ENCODE peak calls at places on chromosomes 7 and 10, in eight cellular contexts. L, Z, B, J, G, A, Q and K are unnamed samples.

GRCh38 chr7:98745722-98746318 is 124.0 kb downstream of the TMEM130 start:
- DNase-seq in L (peak), Z (no peak), B (peak), J (peak), G (peak), A (no peak), Q (peak), K (peak)

GRCh38 chr10:67476201-67476600 is 219.8 kb downstream of the CTNNA3 start:
- DNase-seq in L (no peak), Z (no peak), B (no peak), J (no peak), G (no peak), A (no peak), Q (no peak), K (peak)

GRCh38 chr10:78514459-78514858 is 480.8 kb downstream of the RPS24 start:
- DNase-seq in L (no peak), Z (no peak), B (no peak), J (no peak), G (no peak), A (no peak), Q (no peak), K (no peak)

GRCh38 chr7:156906281-156906680 is 13.3 kb upstream of the LMBR1 start:
- DNase-seq in L (no peak), Z (no peak), B (no peak), J (no peak), G (no peak), A (no peak), Q (no peak), K (no peak)

GRCh38 chr7:75842836-75843446 is 29.3 kb upstream of the CCL24 start:
- DNase-seq in L (no peak), Z (peak), B (peak), J (peak), G (no peak), A (peak), Q (peak), K (peak)

GRCh38 chr7:44150466-44150832 is 9.3 kb upstream of the MYL7 start:
- DNase-seq in L (no peak), Z (no peak), B (peak), J (no peak), G (no peak), A (no peak), Q (no peak), K (no peak)

GRCh38 chr7:32516551-32517082 is 21.3 kb downstream of the AVL9 start:
- DNase-seq in L (peak), Z (no peak), B (no peak), J (peak), G (no peak), A (no peak), Q (no peak), K (no peak)

GRCh38 chr10:93954299-93954698 is 39.4 kb upstream of the PLCE1 start:
- DNase-seq in L (no peak), Z (no peak), B (no peak), J (no peak), G (no peak), A (no peak), Q (peak), K (no peak)

GRCh38 chr7:151838861-151839381 is 38.0 kb downstream of the PRKAG2 start:
- DNase-seq in L (peak), Z (no peak), B (peak), J (no peak), G (peak), A (no peak), Q (no peak), K (no peak)

GRCh38 chr7:34354906-34355305 is 303.1 kb upstream of the NPSR1 start:
- DNase-seq in L (no peak), Z (no peak), B (no peak), J (peak), G (no peak), A (no peak), Q (peak), K (no peak)

GRCh38 chr10:125868372-125868975 is 12.6 kb downstream of the DHX32 start:
- DNase-seq in L (peak), Z (no peak), B (peak), J (peak), G (no peak), A (peak), Q (peak), K (peak)

GRCh38 chr10:33612116-33612515 is 277.6 kb upstream of the NRP1 start:
- DNase-seq in L (no peak), Z (no peak), B (no peak), J (peak), G (no peak), A (no peak), Q (peak), K (no peak)

GRCh38 chr10:24724381-24725228 is 918 bp upstream of the ARHGAP21 start:
- DNase-seq in L (peak), Z (peak), B (peak), J (peak), G (peak), A (peak), Q (peak), K (peak)

GRCh38 chr7:91554893-91555292 is 290.7 kb downstream of the FZD1 start:
- DNase-seq in L (no peak), Z (no peak), B (no peak), J (no peak), G (no peak), A (no peak), Q (no peak), K (no peak)

GRCh38 chr10:30674796-30675195 is 45.2 kb upstream of the LYZL2 start:
- DNase-seq in L (no peak), Z (no peak), B (no peak), J (peak), G (no peak), A (no peak), Q (no peak), K (no peak)

GRCh38 chr10:30676319-30676718 is 46.8 kb upstream of the LYZL2 start:
- DNase-seq in L (no peak), Z (no peak), B (no peak), J (no peak), G (no peak), A (no peak), Q (no peak), K (no peak)

GRCh38 chr10:30671011-30671616 is 41.6 kb upstream of the LYZL2 start:
- DNase-seq in L (peak), Z (peak), B (peak), J (peak), G (no peak), A (peak), Q (peak), K (peak)
- TF ChIP-seq CTCF in L (peak), Z (peak), B (peak), J (peak), G (peak), A (peak), Q (peak), K (peak)

GRCh38 chr10:46220872-46221538 is 65.8 kb upstream of the ANTXRL start:
- DNase-seq in L (no peak), Z (no peak), B (no peak), J (no peak), G (no peak), A (no peak), Q (no peak), K (peak)
- TF ChIP-seq CTCF in L (no peak), Z (no peak), B (peak), J (peak), G (no peak), A (no peak), Q (peak), K (peak)

DNA sequence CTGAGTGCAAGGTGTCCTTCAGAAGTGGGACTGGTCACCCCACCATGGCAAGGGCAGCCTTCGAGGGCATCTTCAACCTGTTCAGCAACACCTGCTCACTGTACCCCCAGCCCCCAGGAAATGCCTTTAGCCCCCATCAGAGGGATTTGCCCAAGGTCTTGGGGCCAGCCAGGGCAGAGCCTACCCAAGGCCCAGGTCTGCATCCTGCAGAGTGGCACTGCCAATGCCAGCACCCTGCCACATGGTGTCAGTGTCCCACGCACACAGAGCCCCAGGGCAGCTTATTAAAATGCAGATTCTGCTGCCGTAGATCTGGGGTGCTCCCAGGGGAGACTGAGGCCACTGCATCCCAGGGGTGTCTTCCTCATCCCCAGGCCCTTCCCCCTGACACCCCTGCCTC is 106.2 kb upstream of the KCTD7 start:
- DNase-seq in L (no peak), Z (no peak), B (peak), J (no peak), G (no peak), A (no peak), Q (no peak), K (peak)
- TF ChIP-seq CTCF in L (no peak), Z (peak), B (peak), J (peak), G (no peak), A (peak), Q (peak), K (no peak)

GRCh38 chr10:129513312-129513711 is 46.3 kb downstream of the MGMT start:
- DNase-seq in L (no peak), Z (no peak), B (no peak), J (no peak), G (no peak), A (no peak), Q (no peak), K (no peak)
- TF ChIP-seq CTCF in L (no peak), Z (no peak), B (no peak), J (no peak), G (no peak), A (no peak), Q (peak), K (no peak)

DNA sequence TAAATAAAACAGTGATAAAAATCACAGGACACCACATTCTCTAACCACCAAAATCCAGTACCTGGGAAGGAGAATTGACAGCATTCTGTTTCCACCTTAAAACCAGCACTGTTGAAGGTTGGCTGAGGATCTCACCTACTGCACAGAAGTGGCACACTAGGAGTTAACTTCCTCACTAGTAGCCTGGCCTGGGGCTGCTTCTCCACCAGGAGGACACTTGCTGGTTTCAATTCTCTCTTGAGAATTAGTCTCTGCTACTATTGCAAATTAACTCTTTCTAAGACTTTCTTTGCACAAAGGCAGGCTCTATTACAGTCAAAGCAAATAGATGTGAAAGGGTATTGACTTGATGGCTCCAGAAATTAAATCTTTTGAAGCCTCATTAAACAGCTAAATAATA is 2.3 kb upstream of the CTTNBP2 start:
- DNase-seq in L (no peak), Z (no peak), B (no peak), J (no peak), G (no peak), A (no peak), Q (peak), K (no peak)
- TF ChIP-seq CTCF in L (no peak), Z (no peak), B (no peak), J (peak), G (no peak), A (peak), Q (no peak), K (peak)

DNA sequence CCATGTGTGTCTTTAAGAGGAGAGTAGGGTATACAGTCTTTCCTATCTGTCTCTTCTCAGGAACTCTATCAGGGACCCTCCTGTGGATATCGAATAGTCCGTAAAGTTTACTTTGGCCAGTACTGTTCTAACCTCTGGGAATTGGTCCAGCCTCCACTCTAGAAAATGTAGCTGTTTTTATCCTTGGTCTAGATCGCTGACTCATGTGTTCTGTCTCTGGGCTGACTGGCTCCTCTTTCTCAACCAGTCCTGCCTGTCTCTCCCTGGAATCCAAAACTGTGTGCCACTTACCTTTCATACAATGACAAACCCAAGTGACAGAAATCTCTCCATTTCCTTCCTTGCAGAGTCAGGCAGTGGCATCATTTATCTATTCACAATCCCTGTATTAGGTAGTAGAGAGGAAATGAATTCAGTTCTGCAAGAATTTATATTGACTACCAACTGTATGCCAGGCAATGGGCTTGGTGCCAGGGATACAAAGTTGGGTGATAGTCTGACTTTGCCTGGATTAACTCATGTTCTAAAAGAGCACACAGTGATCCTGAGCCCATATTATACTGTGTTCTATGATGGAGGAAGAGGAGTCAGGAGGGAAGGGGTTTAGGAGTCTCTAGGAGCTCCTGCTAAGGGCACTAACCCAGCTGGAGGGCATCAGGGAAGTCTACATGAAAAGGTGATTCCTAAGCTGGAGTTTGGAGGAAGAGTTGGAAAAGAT is 232.7 kb downstream of the LRMDA start:
- DNase-seq in L (no peak), Z (no peak), B (no peak), J (peak), G (no peak), A (no peak), Q (no peak), K (no peak)
- TF ChIP-seq CTCF in L (no peak), Z (no peak), B (no peak), J (no peak), G (no peak), A (no peak), Q (no peak), K (no peak)

DNA sequence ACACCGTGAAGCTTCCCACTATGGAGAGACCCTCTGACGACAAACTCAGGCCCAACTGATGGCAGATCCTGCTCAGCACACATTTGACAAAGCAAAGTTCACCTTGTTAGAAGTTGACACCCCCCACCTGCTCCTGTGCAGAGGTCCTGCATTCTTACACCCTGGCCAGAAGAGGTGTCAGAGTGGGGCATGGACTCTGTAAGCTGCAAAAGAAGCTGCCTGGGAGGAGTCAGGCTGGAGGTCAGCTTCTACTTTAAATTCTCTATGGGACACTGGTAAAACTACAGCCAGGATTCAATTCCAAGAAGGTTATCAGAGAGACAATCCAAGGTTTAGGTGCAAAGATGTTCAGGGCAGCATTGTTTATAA is 20.0 kb upstream of the TNS3 start:
- DNase-seq in L (no peak), Z (no peak), B (no peak), J (no peak), G (no peak), A (no peak), Q (no peak), K (peak)
- TF ChIP-seq CTCF in L (no peak), Z (no peak), B (no peak), J (no peak), G (no peak), A (no peak), Q (no peak), K (no peak)

DNA sequence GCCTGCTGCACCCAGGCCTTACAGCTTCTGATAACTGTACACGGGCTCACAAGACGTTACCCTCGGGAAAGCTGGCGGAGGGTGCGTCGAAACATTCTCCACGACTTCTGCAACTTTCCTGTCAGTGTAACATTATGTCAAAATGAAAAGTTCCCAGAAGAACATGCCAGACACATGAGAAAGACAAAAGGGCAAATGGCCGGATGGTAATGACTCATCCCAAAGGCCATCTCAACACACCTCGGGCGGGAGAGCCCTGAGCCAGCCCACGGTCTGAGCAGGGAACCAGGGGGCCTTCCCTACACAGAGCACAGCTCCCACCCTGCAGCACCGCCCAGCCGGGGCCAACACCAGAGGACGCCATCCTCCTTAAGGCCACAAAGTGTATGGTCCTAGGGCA is 118.7 kb downstream of the MAD1L1 start:
- DNase-seq in L (no peak), Z (no peak), B (no peak), J (peak), G (no peak), A (no peak), Q (no peak), K (no peak)
- TF ChIP-seq CTCF in L (no peak), Z (no peak), B (no peak), J (no peak), G (no peak), A (no peak), Q (no peak), K (no peak)